ENCODE peak calls at places on chromosomes 13 and 19, in six cellular contexts. One of them, this sample, is unnamed.

GRCh38 chr13:32001392-32001768 is 30.2 kb upstream of the FRY start:
- DNase-seq in GM12878: no peak
- DNase-seq in HCT116: peak
- DNase-seq in HepG2: peak
- DNase-seq in H1: no peak
- DNase-seq in K562: peak
- DNase-seq in this sample: peak

GRCh38 chr19:46487802-46488445 is 7.7 kb downstream of the PNMA8B start:
- DNase-seq in GM12878: no peak
- DNase-seq in H1: peak
- DNase-seq in HCT116: peak
- DNase-seq in HepG2: peak
- DNase-seq in K562: peak
- DNase-seq in this sample: peak

GRCh38 chr13:39729161-39729560 is 73.7 kb downstream of the COG6 start:
- DNase-seq in HepG2: no peak
- DNase-seq in H1: no peak
- DNase-seq in GM12878: no peak
- DNase-seq in HCT116: no peak
- DNase-seq in K562: no peak
- DNase-seq in this sample: no peak

GRCh38 chr19:18846862-18847515 is 15.2 kb downstream of the UPF1 start:
- DNase-seq in GM12878: no peak
- DNase-seq in K562: peak
- DNase-seq in H1: no peak
- DNase-seq in HCT116: no peak
- DNase-seq in HepG2: peak
- DNase-seq in this sample: peak

GRCh38 chr19:57599761-57600383 is at the start of gene ZNF530:
- DNase-seq in H1: peak
- DNase-seq in GM12878: peak
- DNase-seq in K562: peak
- DNase-seq in HepG2: peak
- DNase-seq in HCT116: peak
- DNase-seq in this sample: peak

GRCh38 chr13:35210234-35210633 is 266.3 kb downstream of the MAB21L1 start:
- DNase-seq in HCT116: no peak
- DNase-seq in K562: no peak
- DNase-seq in GM12878: no peak
- DNase-seq in HepG2: no peak
- DNase-seq in H1: no peak
- DNase-seq in this sample: no peak

GRCh38 chr19:20339444-20339843 is 172.4 kb downstream of the ZNF486 start:
- DNase-seq in HepG2: no peak
- DNase-seq in HCT116: no peak
- DNase-seq in K562: no peak
- DNase-seq in H1: no peak
- DNase-seq in GM12878: no peak
- DNase-seq in this sample: no peak

GRCh38 chr19:38932425-38933179 is 1.9 kb downstream of the MRPS12 start:
- DNase-seq in GM12878: no peak
- DNase-seq in HCT116: peak
- DNase-seq in K562: peak
- DNase-seq in H1: no peak
- DNase-seq in HepG2: peak
- DNase-seq in this sample: peak

GRCh38 chr19:39408392-39409206 is 2.0 kb downstream of the ZFP36 start:
- DNase-seq in H1: no peak
- DNase-seq in GM12878: no peak
- DNase-seq in K562: no peak
- DNase-seq in HCT116: peak
- DNase-seq in HepG2: no peak
- DNase-seq in this sample: no peak

GRCh38 chr19:33921165-33921564 is 124.5 kb downstream of the KCTD15 start:
- DNase-seq in HepG2: no peak
- DNase-seq in K562: no peak
- DNase-seq in GM12878: no peak
- DNase-seq in HCT116: no peak
- DNase-seq in H1: no peak
- DNase-seq in this sample: no peak

GRCh38 chr19:850221-850978 is 1.7 kb upstream of the ELANE start:
- DNase-seq in H1: no peak
- DNase-seq in HCT116: no peak
- DNase-seq in K562: peak
- DNase-seq in HepG2: no peak
- DNase-seq in GM12878: no peak
- DNase-seq in this sample: peak

GRCh38 chr13:21231426-21231945 is 55.0 kb downstream of the MRPL57 start:
- DNase-seq in GM12878: no peak
- DNase-seq in K562: no peak
- DNase-seq in H1: no peak
- DNase-seq in HCT116: no peak
- DNase-seq in HepG2: no peak
- DNase-seq in this sample: no peak

GRCh38 chr19:17871878-17872250 is at the start of gene SLC5A5:
- DNase-seq in HCT116: no peak
- DNase-seq in HepG2: no peak
- DNase-seq in GM12878: no peak
- DNase-seq in H1: no peak
- DNase-seq in K562: no peak
- DNase-seq in this sample: peak

GRCh38 chr13:40152904-40153303 is 497.4 kb downstream of the COG6 start:
- DNase-seq in HCT116: no peak
- DNase-seq in GM12878: no peak
- DNase-seq in HepG2: no peak
- DNase-seq in K562: no peak
- DNase-seq in H1: no peak
- DNase-seq in this sample: no peak

GRCh38 chr13:98664047-98664446 is 87.1 kb upstream of the STK24 start:
- DNase-seq in HepG2: no peak
- DNase-seq in K562: no peak
- DNase-seq in GM12878: no peak
- DNase-seq in HCT116: peak
- DNase-seq in H1: no peak
- DNase-seq in this sample: no peak

GRCh38 chr19:14094854-14095253 is 4.3 kb upstream of the SAMD1 start:
- DNase-seq in GM12878: no peak
- DNase-seq in HCT116: no peak
- DNase-seq in HepG2: no peak
- DNase-seq in K562: no peak
- DNase-seq in H1: no peak
- DNase-seq in this sample: no peak

GRCh38 chr13:62357887-62358645 is 942.4 kb upstream of the PCDH20 start:
- DNase-seq in HepG2: peak
- DNase-seq in K562: no peak
- DNase-seq in GM12878: peak
- DNase-seq in HCT116: peak
- DNase-seq in H1: peak
- DNase-seq in this sample: peak

GRCh38 chr13:107271226-107271625 is 703.3 kb upstream of the ARGLU1 start:
- DNase-seq in K562: no peak
- DNase-seq in GM12878: no peak
- DNase-seq in H1: peak
- DNase-seq in HepG2: no peak
- DNase-seq in HCT116: no peak
- DNase-seq in this sample: peak

GRCh38 chr13:113002891-113003290 is 33.9 kb downstream of the MCF2L start:
- DNase-seq in H1: no peak
- DNase-seq in GM12878: no peak
- DNase-seq in K562: no peak
- DNase-seq in HCT116: no peak
- DNase-seq in HepG2: no peak
- DNase-seq in this sample: no peak

GRCh38 chr13:43728411-43728810 is 58.4 kb downstream of the ENOX1 start:
- DNase-seq in GM12878: no peak
- DNase-seq in K562: no peak
- DNase-seq in HCT116: no peak
- DNase-seq in H1: no peak
- DNase-seq in HepG2: no peak
- DNase-seq in this sample: no peak

GRCh38 chr19:54172764-54173699 is at the start of gene TMC4:
- DNase-seq in HCT116: peak
- DNase-seq in GM12878: no peak
- DNase-seq in H1: no peak
- DNase-seq in HepG2: no peak
- DNase-seq in K562: no peak
- DNase-seq in this sample: peak

GRCh38 chr13:98353750-98354149 is 176.7 kb upstream of the RNF113B start:
- DNase-seq in H1: no peak
- DNase-seq in GM12878: no peak
- DNase-seq in K562: no peak
- DNase-seq in HepG2: no peak
- DNase-seq in HCT116: no peak
- DNase-seq in this sample: no peak

GRCh38 chr13:104580931-104581330 is 1514.7 kb upstream of the SLC10A2 start:
- DNase-seq in GM12878: no peak
- DNase-seq in K562: no peak
- DNase-seq in HCT116: no peak
- DNase-seq in H1: no peak
- DNase-seq in HepG2: no peak
- DNase-seq in this sample: no peak

GRCh38 chr19:18029617-18030338 is 21.8 kb downstream of the ARRDC2 start:
- DNase-seq in H1: no peak
- DNase-seq in HepG2: peak
- DNase-seq in HCT116: peak
- DNase-seq in K562: peak
- DNase-seq in GM12878: no peak
- DNase-seq in this sample: no peak

GRCh38 chr13:98474761-98475160 is 102.1 kb downstream of the STK24 start:
- DNase-seq in K562: no peak
- DNase-seq in HCT116: no peak
- DNase-seq in GM12878: no peak
- DNase-seq in HepG2: no peak
- DNase-seq in H1: no peak
- DNase-seq in this sample: no peak

GRCh38 chr13:114077938-114078335 is 54.5 kb downstream of the RASA3 start:
- DNase-seq in H1: no peak
- DNase-seq in K562: no peak
- DNase-seq in HCT116: no peak
- DNase-seq in GM12878: no peak
- DNase-seq in HepG2: no peak
- DNase-seq in this sample: no peak

GRCh38 chr13:65656740-65657329 is 1573.3 kb downstream of the PCDH9 start:
- DNase-seq in HepG2: no peak
- DNase-seq in K562: no peak
- DNase-seq in HCT116: no peak
- DNase-seq in H1: no peak
- DNase-seq in GM12878: no peak
- DNase-seq in this sample: no peak

GRCh38 chr19:56170261-56170660 is 5.5 kb upstream of the GALP start:
- DNase-seq in GM12878: no peak
- DNase-seq in HepG2: peak
- DNase-seq in HCT116: no peak
- DNase-seq in K562: peak
- DNase-seq in H1: no peak
- DNase-seq in this sample: no peak

GRCh38 chr19:44732235-44733014 is 16.1 kb upstream of the BCL3 start:
- DNase-seq in GM12878: no peak
- DNase-seq in HepG2: no peak
- DNase-seq in HCT116: no peak
- DNase-seq in K562: no peak
- DNase-seq in H1: no peak
- DNase-seq in this sample: no peak

GRCh38 chr19:10093295-10094186 is 7.4 kb downstream of the SHFL start:
- DNase-seq in HepG2: no peak
- DNase-seq in H1: no peak
- DNase-seq in K562: peak
- DNase-seq in HCT116: no peak
- DNase-seq in GM12878: no peak
- DNase-seq in this sample: peak

GRCh38 chr13:87089391-87089790 is 581.8 kb upstream of the SLITRK5 start:
- DNase-seq in GM12878: no peak
- DNase-seq in HepG2: no peak
- DNase-seq in HCT116: no peak
- DNase-seq in H1: no peak
- DNase-seq in K562: no peak
- DNase-seq in this sample: no peak

GRCh38 chr13:108345016-108345415 is 75.5 kb downstream of the TNFSF13B start:
- DNase-seq in HCT116: no peak
- DNase-seq in H1: no peak
- DNase-seq in HepG2: no peak
- DNase-seq in GM12878: no peak
- DNase-seq in K562: no peak
- DNase-seq in this sample: peak

GRCh38 chr13:108346376-108346775 is 76.9 kb downstream of the TNFSF13B start:
- DNase-seq in HCT116: no peak
- DNase-seq in H1: no peak
- DNase-seq in GM12878: no peak
- DNase-seq in HepG2: no peak
- DNase-seq in K562: no peak
- DNase-seq in this sample: no peak

GRCh38 chr13:108342369-108343289 is 73.1 kb downstream of the TNFSF13B start:
- DNase-seq in HCT116: peak
- DNase-seq in HepG2: peak
- DNase-seq in GM12878: peak
- DNase-seq in K562: no peak
- DNase-seq in H1: no peak
- DNase-seq in this sample: no peak
- TF ChIP-seq ATF3 in HCT116: no peak
- TF ChIP-seq ATF3 in HepG2: no peak
- TF ChIP-seq ATF3 in GM12878: no peak
- TF ChIP-seq ATF3 in K562: no peak
- TF ChIP-seq ATF3 in H1: no peak
- TF ChIP-seq ATF3 in this sample: no peak

GRCh38 chr13:25375727-25376358 is 4.1 kb downstream of the ATP8A2 start:
- DNase-seq in GM12878: no peak
- DNase-seq in H1: no peak
- DNase-seq in HCT116: peak
- DNase-seq in HepG2: peak
- DNase-seq in K562: peak
- DNase-seq in this sample: peak
- TF ChIP-seq ATF3 in GM12878: no peak
- TF ChIP-seq ATF3 in H1: no peak
- TF ChIP-seq ATF3 in HCT116: no peak
- TF ChIP-seq ATF3 in HepG2: no peak
- TF ChIP-seq ATF3 in K562: no peak
- TF ChIP-seq ATF3 in this sample: no peak

GRCh38 chr13:78604782-78605611 is 1.6 kb upstream of the POU4F1 start:
- DNase-seq in GM12878: no peak
- DNase-seq in HepG2: peak
- DNase-seq in K562: peak
- DNase-seq in H1: no peak
- DNase-seq in HCT116: no peak
- DNase-seq in this sample: peak
- TF ChIP-seq ATF3 in GM12878: no peak
- TF ChIP-seq ATF3 in HepG2: no peak
- TF ChIP-seq ATF3 in K562: no peak
- TF ChIP-seq ATF3 in H1: no peak
- TF ChIP-seq ATF3 in HCT116: no peak
- TF ChIP-seq ATF3 in this sample: no peak

DNA sequence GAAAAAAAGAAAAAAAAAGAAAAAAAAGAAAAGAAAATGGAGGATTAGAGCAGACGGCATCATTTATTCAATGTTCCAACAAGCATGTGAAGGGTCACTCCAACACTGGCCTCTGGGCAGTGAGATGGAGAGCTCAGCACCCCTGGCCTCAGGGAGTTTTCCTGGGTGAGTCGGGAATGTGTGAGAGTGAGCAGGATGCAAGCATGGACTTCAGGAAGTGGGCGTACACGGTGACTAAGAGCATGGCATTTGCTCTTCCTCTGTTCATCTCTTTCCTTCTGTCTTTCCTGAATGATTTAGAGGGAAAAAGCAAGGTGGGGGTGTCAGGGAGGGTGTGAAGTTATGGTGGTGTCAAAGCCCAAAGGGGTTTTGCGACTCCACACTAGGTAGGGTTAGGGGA is 682 bp upstream of the CABP5 start:
- DNase-seq in K562: no peak
- DNase-seq in HepG2: no peak
- DNase-seq in H1: no peak
- DNase-seq in GM12878: no peak
- DNase-seq in HCT116: no peak
- DNase-seq in this sample: no peak
- TF ChIP-seq ATF3 in K562: no peak
- TF ChIP-seq ATF3 in HepG2: no peak
- TF ChIP-seq ATF3 in H1: no peak
- TF ChIP-seq ATF3 in GM12878: no peak
- TF ChIP-seq ATF3 in HCT116: no peak
- TF ChIP-seq ATF3 in this sample: no peak

This sample was measured in WTC11.